ENCODE peak calls at places on chromosomes 7 and 10, in six cellular contexts. C is neural crest cell, M is MM.1S, O is fibroblast of the aortic adventitia, U is endodermal cell, E is endothelial cell. P is an unnamed sample.

GRCh38 chr7:7131273-7131672 is 51.1 kb upstream of the C1GALT1 start:
- DNase-seq in C (no peak), M (no peak), O (no peak), U (peak; percentile 82), E (no peak), P (no peak)

GRCh38 chr7:99531354-99531765 is 20.6 kb downstream of the FAM200A start:
- DNase-seq in C (no peak), M (no peak), O (no peak), U (no peak), E (no peak), P (no peak)

GRCh38 chr7:105017263-105018051 is 3.5 kb downstream of the KMT2E start:
- DNase-seq in C (no peak), M (no peak), O (no peak), U (no peak), E (no peak), P (no peak)

GRCh38 chr10:23037561-23037960 is 57.8 kb upstream of the MSRB2 start:
- DNase-seq in C (no peak), M (no peak), O (no peak), U (no peak), E (no peak), P (no peak)

GRCh38 chr7:85177316-85177715 is 9.5 kb downstream of the SEMA3D start:
- DNase-seq in C (no peak), M (no peak), O (peak; percentile 59), U (no peak), E (no peak), P (no peak)

GRCh38 chr7:22123139-22123538 is 177.4 kb upstream of the CDCA7L start:
- DNase-seq in C (no peak), M (no peak), O (no peak), U (no peak), E (no peak), P (no peak)

GRCh38 chr10:1109795-1110673 is 53.8 kb downstream of the WDR37 start:
- DNase-seq in C (peak; percentile 66), M (peak; percentile 9), O (peak; percentile 45), U (peak; percentile 95), E (peak; percentile 83), P (peak; percentile 81)

GRCh38 chr7:1458676-1459511 is at the start of gene MICALL2:
- DNase-seq in C (no peak), M (no peak), O (peak; percentile 80), U (peak; percentile 75), E (peak; percentile 36), P (no peak)

GRCh38 chr7:1566687-1567081 is 3.1 kb downstream of the PSMG3 start:
- DNase-seq in C (no peak), M (no peak), O (no peak), U (no peak), E (no peak), P (no peak)

GRCh38 chr7:101465576-101466196 is 103.0 kb downstream of the COL26A1 start:
- DNase-seq in C (no peak), M (no peak), O (no peak), U (no peak), E (no peak), P (no peak)

GRCh38 chr7:14666304-14666703 is 236.2 kb downstream of the DGKB start:
- DNase-seq in C (no peak), M (no peak), O (no peak), U (no peak), E (no peak), P (no peak)

GRCh38 chr7:116145245-116145852 is 65.0 kb upstream of the TES start:
- DNase-seq in C (no peak), M (peak; percentile 78), O (no peak), U (no peak), E (no peak), P (peak; percentile 19)

GRCh38 chr10:122267849-122268737 is 3.0 kb upstream of the BTBD16 start:
- DNase-seq in C (peak; percentile 60), M (peak; percentile 25), O (peak; percentile 39), U (peak; percentile 91), E (peak; percentile 73), P (peak; percentile 77)

GRCh38 chr7:15461576-15461975 is 100.2 kb downstream of the AGMO start:
- DNase-seq in C (no peak), M (no peak), O (peak; percentile 82), U (no peak), E (no peak), P (no peak)

GRCh38 chr7:69564454-69565417 is 33.5 kb upstream of the AUTS2 start:
- DNase-seq in C (no peak), M (no peak), O (peak; percentile 35), U (no peak), E (no peak), P (no peak)

GRCh38 chr10:21496285-21497176 is 29.0 kb downstream of the SKIDA1 start:
- DNase-seq in C (peak; percentile 52), M (peak; percentile 65), O (no peak), U (peak; percentile 84), E (peak; percentile 57), P (peak; percentile 85)
- TF ChIP-seq CTCF in C (peak; percentile 48), M (peak; percentile 68), O (peak; percentile 46), U (peak; percentile 51), E (no peak), P (peak; percentile 44)

GRCh38 chr10:102112210-102112817 is 7.9 kb downstream of the LDB1 start:
- DNase-seq in C (no peak), M (no peak), O (no peak), U (peak; percentile 67), E (no peak), P (no peak)
- TF ChIP-seq CTCF in C (peak; percentile 42), M (peak; percentile 28), O (peak; percentile 30), U (peak; percentile 76), E (no peak), P (no peak)

GRCh38 chr10:126661841-126662520 is 8.5 kb downstream of the C10orf90 start:
- DNase-seq in C (no peak), M (no peak), O (peak; percentile 35), U (no peak), E (no peak), P (no peak)
- TF ChIP-seq CTCF in C (no peak), M (no peak), O (no peak), U (no peak), E (no peak), P (no peak)

GRCh38 chr7:27662490-27663205 is at the start of gene HIBADH:
- DNase-seq in C (peak; percentile 86), M (peak; percentile 99), O (peak; percentile 100), U (peak; percentile 99), E (peak; percentile 89), P (peak; percentile 97)
- TF ChIP-seq CTCF in C (no peak), M (no peak), O (no peak), U (peak; percentile 47), E (no peak), P (no peak)

P was measured in GM20000.